ENCODE peak calls at places on chromosomes 13 and 19, in nine cellular contexts. K is progenitor cell of endocrine pancreas; H is kidney tubule cell; Z is aorta; W is cardiac fibroblast; G is CD4-positive, alpha-beta T cell; X is GM04503; Q is GM19239; D is heart left ventricle. P is an unnamed sample.

GRCh38 chr13:99356216-99357089 is 49.3 kb upstream of the GPR183 start:
- DNase-seq in K (no peak), H (peak), Z (no peak), W (peak), G (peak), X (peak), Q (no peak), D (peak), P (peak)

GRCh38 chr13:96052655-96053002 is 572 bp downstream of the UGGT2 start:
- DNase-seq in K (no peak), H (peak), Z (no peak), W (peak), G (no peak), X (peak), Q (peak), D (no peak), P (no peak)

GRCh38 chr13:23321534-23322241 is 111.8 kb downstream of the SACS start:
- DNase-seq in K (no peak), H (peak), Z (peak), W (peak), G (no peak), X (peak), Q (peak), D (peak), P (no peak)

GRCh38 chr19:56476093-56476492 is 1.1 kb downstream of the ZNF667 start:
- DNase-seq in K (no peak), H (no peak), Z (no peak), W (no peak), G (no peak), X (no peak), Q (no peak), D (no peak), P (no peak)

GRCh38 chr19:46809534-46810272 is 21.3 kb upstream of the SLC1A5 start:
- DNase-seq in K (no peak), H (no peak), Z (no peak), W (no peak), G (no peak), X (no peak), Q (no peak), D (no peak), P (no peak)

GRCh38 chr13:96636310-96636709 is 358.0 kb downstream of the OXGR1 start:
- DNase-seq in K (no peak), H (no peak), Z (no peak), W (no peak), G (no peak), X (no peak), Q (no peak), D (no peak), P (no peak)

GRCh38 chr13:105814219-105814901 is 721.1 kb downstream of the EFNB2 start:
- DNase-seq in K (no peak), H (peak), Z (no peak), W (no peak), G (no peak), X (no peak), Q (no peak), D (no peak), P (no peak)

GRCh38 chr13:30577381-30577780 is 40.3 kb upstream of the USPL1 start:
- DNase-seq in K (no peak), H (peak), Z (no peak), W (peak), G (no peak), X (peak), Q (peak), D (no peak), P (no peak)

GRCh38 chr13:74438911-74439310 is 304.7 kb upstream of the KLF12 start:
- DNase-seq in K (no peak), H (no peak), Z (no peak), W (peak), G (no peak), X (no peak), Q (no peak), D (no peak), P (no peak)

GRCh38 chr19:43956827-43957226 is 5.8 kb downstream of the ZNF221 start:
- DNase-seq in K (no peak), H (no peak), Z (no peak), W (no peak), G (no peak), X (no peak), Q (no peak), D (no peak), P (no peak)